ENCODE peak calls at places on chromosome 18, in six cellular contexts. N is stimulated activated CD4-positive, alpha-beta T cell treated with anti-CD3 and anti-CD28 coated beads, Interleukin-12 subunit alpha, Interleukin-12 subunit beta, amount 100 ng/mL, for 4 hours; X is transverse colon; O is COLO829; F is IMR-90; E is uterus. Z is an unnamed sample.

GRCh38 chr18:9708057-9708881 is at the start of gene RAB31:
- DNase-seq in N (no peak), X (peak), O (no peak), F (peak), E (peak), Z (peak)

GRCh38 chr18:76528477-76529432 is 33.7 kb upstream of the ZNF516 start:
- DNase-seq in N (no peak), X (peak), O (no peak), F (peak), E (peak), Z (peak)

GRCh38 chr18:76764296-76764901 is 58.0 kb upstream of the ZNF236 start:
- DNase-seq in N (no peak), X (no peak), O (no peak), F (no peak), E (no peak), Z (no peak)

GRCh38 chr18:21391074-21391673 is 149.1 kb downstream of the GREB1L start:
- DNase-seq in N (no peak), X (no peak), O (peak), F (peak), E (no peak), Z (no peak)

GRCh38 chr18:47204908-47205522 is 28.9 kb upstream of the IER3IP1 start:
- DNase-seq in N (peak), X (peak), O (peak), F (peak), E (no peak), Z (peak)

GRCh38 chr18:9495916-9496540 is 20.7 kb downstream of the RALBP1 start:
- DNase-seq in N (no peak), X (no peak), O (no peak), F (no peak), E (no peak), Z (no peak)

GRCh38 chr18:23059541-23060465 is 75.5 kb upstream of the CABLES1 start:
- DNase-seq in N (no peak), X (no peak), O (no peak), F (peak), E (no peak), Z (no peak)

GRCh38 chr18:58754544-58755068 is 83.3 kb downstream of the MALT1 start:
- DNase-seq in N (no peak), X (peak), O (no peak), F (no peak), E (no peak), Z (no peak)

GRCh38 chr18:37395138-37395537 is 170.5 kb downstream of the CELF4 start:
- DNase-seq in N (no peak), X (no peak), O (no peak), F (no peak), E (no peak), Z (no peak)

GRCh38 chr18:78721281-78721949 is 258.2 kb upstream of the SALL3 start:
- DNase-seq in N (no peak), X (no peak), O (no peak), F (no peak), E (no peak), Z (no peak)

GRCh38 chr18:48017625-48018024 is 87.2 kb upstream of the SMAD2 start:
- DNase-seq in N (no peak), X (no peak), O (no peak), F (peak), E (no peak), Z (peak)

GRCh38 chr18:48983793-48984437 is 33.1 kb upstream of the SMAD7 start:
- DNase-seq in N (no peak), X (no peak), O (no peak), F (peak), E (no peak), Z (peak)

GRCh38 chr18:62262050-62262449 is 63.1 kb upstream of the TNFRSF11A start:
- DNase-seq in N (no peak), X (no peak), O (no peak), F (no peak), E (no peak), Z (no peak)

GRCh38 chr18:36706313-36706881 is 122.4 kb downstream of the TPGS2 start:
- DNase-seq in N (no peak), X (no peak), O (no peak), F (peak), E (no peak), Z (no peak)

GRCh38 chr18:34222025-34222395 is 2.7 kb downstream of the NOL4 start:
- DNase-seq in N (no peak), X (no peak), O (no peak), F (no peak), E (no peak), Z (no peak)

GRCh38 chr18:48673456-48674197 is 134.8 kb downstream of the CTIF start:
- DNase-seq in N (no peak), X (no peak), O (no peak), F (peak), E (peak), Z (no peak)

GRCh38 chr18:46461993-46462392 is 195.0 kb downstream of the LOXHD1 start:
- DNase-seq in N (no peak), X (no peak), O (no peak), F (no peak), E (no peak), Z (no peak)

GRCh38 chr18:9647496-9648323 is 33.4 kb upstream of the PPP4R1 start:
- DNase-seq in N (no peak), X (no peak), O (no peak), F (no peak), E (no peak), Z (no peak)

GRCh38 chr18:39862341-39862740 is 2092.7 kb upstream of the PIK3C3 start:
- DNase-seq in N (no peak), X (no peak), O (no peak), F (no peak), E (no peak), Z (no peak)

GRCh38 chr18:44968336-44968735 is 287.6 kb downstream of the SETBP1 start:
- DNase-seq in N (no peak), X (no peak), O (no peak), F (no peak), E (no peak), Z (no peak)

Z was measured in stomach.